ENCODE peak calls at places on chromosomes 5 and 9, in seven cellular contexts. One of them, this sample, is unnamed.

GRCh38 chr9:94979904-94980507 is 253.5 kb downstream of the AOPEP start:
- DNase-seq in left lobe of liver: no peak
- DNase-seq in NCI-H460: no peak
- DNase-seq in sciatic nerve: no peak
- DNase-seq in GM23248: no peak
- DNase-seq in type B pancreatic cell: no peak
- DNase-seq in SK-N-MC: no peak
- DNase-seq in this sample: no peak

GRCh38 chr9:113184509-113184908 is 33.7 kb downstream of the SLC31A2 start:
- DNase-seq in left lobe of liver: no peak
- DNase-seq in NCI-H460: no peak
- DNase-seq in sciatic nerve: no peak
- DNase-seq in GM23248: peak
- DNase-seq in type B pancreatic cell: no peak
- DNase-seq in SK-N-MC: no peak
- DNase-seq in this sample: no peak

GRCh38 chr5:95441631-95442030 is 50.5 kb downstream of the FAM81B start:
- DNase-seq in left lobe of liver: no peak
- DNase-seq in NCI-H460: no peak
- DNase-seq in sciatic nerve: no peak
- DNase-seq in GM23248: no peak
- DNase-seq in type B pancreatic cell: no peak
- DNase-seq in SK-N-MC: no peak
- DNase-seq in this sample: no peak

GRCh38 chr5:171649002-171649401 is 136.6 kb upstream of the SMIM23 start:
- DNase-seq in left lobe of liver: no peak
- DNase-seq in NCI-H460: no peak
- DNase-seq in sciatic nerve: no peak
- DNase-seq in GM23248: no peak
- DNase-seq in type B pancreatic cell: no peak
- DNase-seq in SK-N-MC: peak
- DNase-seq in this sample: no peak

GRCh38 chr5:96657068-96657467 is 5.1 kb upstream of the CAST start:
- DNase-seq in left lobe of liver: no peak
- DNase-seq in NCI-H460: peak
- DNase-seq in sciatic nerve: no peak
- DNase-seq in GM23248: peak
- DNase-seq in type B pancreatic cell: no peak
- DNase-seq in SK-N-MC: no peak
- DNase-seq in this sample: no peak

GRCh38 chr9:134130503-134131375 is 5.1 kb upstream of the WDR5 start:
- DNase-seq in left lobe of liver: peak
- DNase-seq in NCI-H460: no peak
- DNase-seq in sciatic nerve: peak
- DNase-seq in GM23248: peak
- DNase-seq in type B pancreatic cell: no peak
- DNase-seq in SK-N-MC: no peak
- DNase-seq in this sample: no peak

GRCh38 chr9:112493738-112494137 is 7.1 kb downstream of the KIAA1958 start:
- DNase-seq in left lobe of liver: no peak
- DNase-seq in NCI-H460: no peak
- DNase-seq in sciatic nerve: no peak
- DNase-seq in GM23248: peak
- DNase-seq in type B pancreatic cell: no peak
- DNase-seq in SK-N-MC: no peak
- DNase-seq in this sample: no peak

GRCh38 chr5:146785065-146785464 is 93.5 kb downstream of the PPP2R2B start:
- DNase-seq in left lobe of liver: no peak
- DNase-seq in NCI-H460: no peak
- DNase-seq in sciatic nerve: no peak
- DNase-seq in GM23248: no peak
- DNase-seq in type B pancreatic cell: no peak
- DNase-seq in SK-N-MC: no peak
- DNase-seq in this sample: no peak

GRCh38 chr9:112360047-112360804 is 19.7 kb upstream of the HSDL2 start:
- DNase-seq in left lobe of liver: no peak
- DNase-seq in NCI-H460: no peak
- DNase-seq in sciatic nerve: no peak
- DNase-seq in GM23248: peak
- DNase-seq in type B pancreatic cell: no peak
- DNase-seq in SK-N-MC: no peak
- DNase-seq in this sample: no peak

GRCh38 chr9:33750307-33750838 is 45.0 kb upstream of the PRSS3 start:
- DNase-seq in left lobe of liver: peak
- DNase-seq in NCI-H460: no peak
- DNase-seq in sciatic nerve: no peak
- DNase-seq in GM23248: peak
- DNase-seq in type B pancreatic cell: no peak
- DNase-seq in SK-N-MC: no peak
- DNase-seq in this sample: no peak

GRCh38 chr9:122445155-122445749 is 32.5 kb downstream of the OR1J1 start:
- DNase-seq in left lobe of liver: no peak
- DNase-seq in NCI-H460: no peak
- DNase-seq in sciatic nerve: no peak
- DNase-seq in GM23248: peak
- DNase-seq in type B pancreatic cell: no peak
- DNase-seq in SK-N-MC: no peak
- DNase-seq in this sample: no peak

GRCh38 chr9:120619751-120620655 is 40.0 kb upstream of the CDK5RAP2 start:
- DNase-seq in left lobe of liver: peak
- DNase-seq in NCI-H460: peak
- DNase-seq in sciatic nerve: peak
- DNase-seq in GM23248: peak
- DNase-seq in type B pancreatic cell: no peak
- DNase-seq in SK-N-MC: peak
- DNase-seq in this sample: peak

GRCh38 chr5:39256472-39256871 is 37.1 kb upstream of the FYB1 start:
- DNase-seq in left lobe of liver: no peak
- DNase-seq in NCI-H460: no peak
- DNase-seq in sciatic nerve: no peak
- DNase-seq in GM23248: peak
- DNase-seq in type B pancreatic cell: no peak
- DNase-seq in SK-N-MC: no peak
- DNase-seq in this sample: no peak

GRCh38 chr9:137300607-137301085 is 1.4 kb downstream of the NRARP start:
- DNase-seq in left lobe of liver: no peak
- DNase-seq in NCI-H460: no peak
- DNase-seq in sciatic nerve: no peak
- DNase-seq in GM23248: no peak
- DNase-seq in type B pancreatic cell: no peak
- DNase-seq in SK-N-MC: no peak
- DNase-seq in this sample: no peak

GRCh38 chr9:135363556-135363955 is 116.0 kb upstream of the PPP1R26 start:
- DNase-seq in left lobe of liver: no peak
- DNase-seq in NCI-H460: no peak
- DNase-seq in sciatic nerve: no peak
- DNase-seq in GM23248: no peak
- DNase-seq in type B pancreatic cell: no peak
- DNase-seq in SK-N-MC: no peak
- DNase-seq in this sample: peak

GRCh38 chr5:102314328-102314727 is 18.2 kb upstream of the SLCO4C1 start:
- DNase-seq in left lobe of liver: no peak
- DNase-seq in NCI-H460: no peak
- DNase-seq in sciatic nerve: no peak
- DNase-seq in GM23248: no peak
- DNase-seq in type B pancreatic cell: no peak
- DNase-seq in SK-N-MC: no peak
- DNase-seq in this sample: no peak

GRCh38 chr9:79565245-79565644 is 6.5 kb upstream of the TLE4 start:
- DNase-seq in left lobe of liver: no peak
- DNase-seq in NCI-H460: no peak
- DNase-seq in sciatic nerve: no peak
- DNase-seq in GM23248: peak
- DNase-seq in type B pancreatic cell: no peak
- DNase-seq in SK-N-MC: no peak
- DNase-seq in this sample: no peak

GRCh38 chr5:14946813-14947640 is 75.4 kb upstream of the ANKH start:
- DNase-seq in left lobe of liver: no peak
- DNase-seq in NCI-H460: peak
- DNase-seq in sciatic nerve: no peak
- DNase-seq in GM23248: peak
- DNase-seq in type B pancreatic cell: no peak
- DNase-seq in SK-N-MC: no peak
- DNase-seq in this sample: no peak

GRCh38 chr5:76473676-76474075 is 70.6 kb downstream of the IQGAP2 start:
- DNase-seq in left lobe of liver: no peak
- DNase-seq in NCI-H460: no peak
- DNase-seq in sciatic nerve: no peak
- DNase-seq in GM23248: no peak
- DNase-seq in type B pancreatic cell: no peak
- DNase-seq in SK-N-MC: peak
- DNase-seq in this sample: no peak

GRCh38 chr9:93003552-93004407 is 54.7 kb upstream of the SUSD3 start:
- DNase-seq in left lobe of liver: peak
- DNase-seq in NCI-H460: peak
- DNase-seq in sciatic nerve: no peak
- DNase-seq in GM23248: peak
- DNase-seq in type B pancreatic cell: no peak
- DNase-seq in SK-N-MC: no peak
- DNase-seq in this sample: peak

GRCh38 chr9:211557-211956 is 3.1 kb upstream of the DOCK8 start:
- DNase-seq in left lobe of liver: no peak
- DNase-seq in NCI-H460: no peak
- DNase-seq in sciatic nerve: no peak
- DNase-seq in GM23248: peak
- DNase-seq in type B pancreatic cell: no peak
- DNase-seq in SK-N-MC: no peak
- DNase-seq in this sample: no peak

GRCh38 chr5:151094054-151094858 is 13.4 kb upstream of the TNIP1 start:
- DNase-seq in left lobe of liver: no peak
- DNase-seq in NCI-H460: no peak
- DNase-seq in sciatic nerve: no peak
- DNase-seq in GM23248: peak
- DNase-seq in type B pancreatic cell: no peak
- DNase-seq in SK-N-MC: no peak
- DNase-seq in this sample: no peak

GRCh38 chr5:97063276-97063675 is 79.1 kb downstream of the LIX1 start:
- DNase-seq in left lobe of liver: no peak
- DNase-seq in NCI-H460: no peak
- DNase-seq in sciatic nerve: no peak
- DNase-seq in GM23248: no peak
- DNase-seq in type B pancreatic cell: no peak
- DNase-seq in SK-N-MC: no peak
- DNase-seq in this sample: no peak

GRCh38 chr9:37251452-37251851 is 131.1 kb downstream of the ZCCHC7 start:
- DNase-seq in left lobe of liver: no peak
- DNase-seq in NCI-H460: no peak
- DNase-seq in sciatic nerve: no peak
- DNase-seq in GM23248: no peak
- DNase-seq in type B pancreatic cell: no peak
- DNase-seq in SK-N-MC: no peak
- DNase-seq in this sample: peak

GRCh38 chr9:129866373-129867137 is 31.3 kb downstream of the USP20 start:
- DNase-seq in left lobe of liver: no peak
- DNase-seq in NCI-H460: no peak
- DNase-seq in sciatic nerve: no peak
- DNase-seq in GM23248: no peak
- DNase-seq in type B pancreatic cell: no peak
- DNase-seq in SK-N-MC: no peak
- DNase-seq in this sample: no peak